ENCODE peak calls at places on chromosomes 5 and 9, in four cellular contexts. L is neuronal stem cell, P is mesendoderm, W is H9. I is an unnamed sample.

GRCh38 chr5:40429258-40430111 is 250.2 kb upstream of the PTGER4 start:
- DNase-seq in W (no peak), P (no peak), L (no peak), I (no peak)

GRCh38 chr5:103778915-103779314 is 216.3 kb upstream of the NUDT12 start:
- DNase-seq in W (no peak), L (no peak), P (no peak), I (no peak)

GRCh38 chr9:86046930-86047341 is 52.4 kb downstream of the GOLM1 start:
- DNase-seq in W (no peak), L (no peak), P (no peak), I (no peak)

GRCh38 chr5:137320056-137321045 is 178.8 kb downstream of the SPOCK1 start:
- DNase-seq in W (peak; percentile 67), L (peak; percentile 70), P (peak; percentile 80), I (peak; percentile 84)

GRCh38 chr9:127808347-127809001 is 5.8 kb downstream of the FPGS start:
- DNase-seq in L (no peak), W (no peak), P (no peak), I (no peak)

GRCh38 chr5:80343067-80343466 is 23.3 kb downstream of the SPZ1 start:
- DNase-seq in P (no peak), L (no peak), W (no peak), I (peak; percentile 48)

GRCh38 chr5:36730537-36731216 is 124.3 kb downstream of the SLC1A3 start:
- DNase-seq in W (no peak), P (no peak), L (no peak), I (peak; percentile 65)

GRCh38 chr5:171647043-171647899 is 138.3 kb upstream of the SMIM23 start:
- DNase-seq in L (no peak), W (peak; percentile 69), P (peak; percentile 72), I (peak; percentile 27)

GRCh38 chr5:180135128-180135955 is 63.8 kb upstream of the RNF130 start:
- DNase-seq in W (no peak), P (no peak), L (no peak), I (no peak)

GRCh38 chr9:113164536-113165300 is 13.9 kb downstream of the SLC31A2 start:
- DNase-seq in W (no peak), P (peak; percentile 30), L (no peak), I (no peak)

GRCh38 chr5:14359069-14360043 is 216.2 kb downstream of the TRIO start:
- DNase-seq in L (no peak), W (no peak), P (no peak), I (no peak)

GRCh38 chr9:9792144-9792857 is 820.5 kb downstream of the PTPRD start:
- DNase-seq in P (no peak), W (no peak), L (no peak), I (no peak)

GRCh38 chr5:54013556-54014157 is 296.7 kb downstream of the ARL15 start:
- DNase-seq in L (no peak), W (no peak), P (peak; percentile 47), I (peak; percentile 6)

GRCh38 chr5:154002093-154002492 is 36.6 kb downstream of the FAM114A2 start:
- DNase-seq in L (no peak), P (no peak), W (no peak), I (no peak)

GRCh38 chr9:15735083-15735974 is 182.5 kb downstream of the CCDC171 start:
- DNase-seq in L (no peak), W (no peak), P (no peak), I (no peak)

GRCh38 chr5:161946911-161947310 is 99.0 kb downstream of the GABRA1 start:
- DNase-seq in P (no peak), W (no peak), L (no peak), I (no peak)

GRCh38 chr5:151054713-151055112 is 26.1 kb downstream of the TNIP1 start:
- DNase-seq in L (no peak), P (peak; percentile 23), W (no peak), I (no peak)

GRCh38 chr9:114723926-114724325 is 41.9 kb upstream of the TEX48 start:
- DNase-seq in W (no peak), L (no peak), P (no peak), I (no peak)

GRCh38 chr9:127473501-127473900 is 22.2 kb downstream of the LRSAM1 start:
- DNase-seq in P (no peak), L (no peak), W (no peak), I (peak; percentile 46)

GRCh38 chr5:142013734-142014495 is 1.1 kb upstream of the GNPDA1 start:
- DNase-seq in L (no peak), W (no peak), P (no peak), I (peak; percentile 98)
- H3K23ac ChIP-seq in L (no peak overlapping the region), W (no peak overlapping the region), P (no peak overlapping the region), I (no peak overlapping the region)

GRCh38 chr5:121748690-121749089 is 103.0 kb upstream of the FTMT start:
- DNase-seq in P (peak; percentile 33), W (no peak), L (no peak), I (no peak)
- H3K23ac ChIP-seq in P (no peak overlapping the region), W (no peak overlapping the region), L (no peak overlapping the region), I (no peak overlapping the region)

DNA sequence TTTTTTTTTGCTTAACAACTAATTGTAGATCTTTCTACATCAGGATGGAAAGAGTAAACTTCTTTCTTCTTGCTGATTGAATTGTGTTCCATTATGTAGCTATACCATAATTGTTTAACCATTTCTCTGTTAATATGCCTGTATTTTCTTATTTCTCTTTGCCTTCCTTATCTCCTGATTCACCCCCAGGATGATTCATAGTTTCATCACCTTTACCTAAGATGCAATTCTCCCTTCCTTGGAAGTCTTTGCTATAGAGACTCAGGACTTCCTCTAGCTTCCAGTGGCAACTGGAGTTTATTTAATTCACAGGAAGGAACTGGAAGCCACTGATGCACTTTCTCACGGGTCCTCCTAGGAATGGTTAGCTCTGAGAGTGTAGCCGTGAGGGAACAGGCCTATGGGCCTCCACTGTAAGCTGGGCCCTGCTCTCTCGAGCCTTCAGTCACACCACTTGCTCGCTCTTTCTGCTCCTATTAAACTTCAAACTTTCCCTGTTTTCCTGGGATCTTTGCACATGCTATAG is 83.1 kb downstream of the FGF1 start:
- DNase-seq in L (no peak), P (peak; percentile 29), W (no peak), I (no peak)
- H3K23ac ChIP-seq in L (no peak overlapping the region), P (no peak overlapping the region), W (no peak overlapping the region), I (no peak overlapping the region)

DNA sequence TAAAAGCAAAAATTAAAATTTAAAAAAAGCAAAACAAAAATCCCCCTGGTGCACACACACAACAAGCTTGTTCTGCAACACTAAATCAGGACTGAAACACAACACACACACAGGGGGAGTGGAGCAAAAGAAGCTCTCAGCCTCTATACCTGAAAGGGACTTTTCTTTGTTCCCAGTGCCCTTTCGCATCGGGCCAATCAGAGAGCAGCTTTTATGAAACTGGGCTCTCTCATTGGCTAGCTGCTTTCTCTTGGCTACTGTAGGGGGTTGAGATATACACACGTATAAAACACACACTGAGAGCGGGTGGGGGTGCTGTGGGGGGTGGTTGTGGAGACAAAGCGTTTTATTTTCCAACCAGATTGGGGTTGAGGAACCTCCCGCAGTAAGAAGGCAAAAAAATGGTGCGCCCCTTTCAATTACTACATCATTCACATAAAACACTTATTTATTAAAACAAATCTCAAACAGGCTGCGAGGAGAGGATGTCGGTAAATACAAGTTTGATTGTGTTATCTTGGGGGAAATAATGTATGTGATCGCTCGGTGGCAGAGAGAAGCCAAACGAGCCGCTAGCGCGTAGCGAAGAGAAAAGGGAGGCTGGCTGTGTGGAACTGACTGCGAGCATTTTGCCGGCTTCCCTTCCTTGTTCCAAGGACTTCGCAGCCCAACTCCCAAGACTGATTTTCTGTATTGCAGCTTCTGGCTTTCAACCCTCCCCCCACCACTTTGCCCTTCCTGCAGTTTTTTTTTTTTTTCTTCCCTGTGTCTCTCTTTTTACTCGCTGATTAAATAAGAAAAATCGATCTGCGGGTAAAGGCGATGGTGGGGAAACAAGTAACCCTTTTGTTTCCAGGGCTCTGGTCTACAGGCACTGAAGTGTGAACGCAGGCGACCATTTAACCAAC is 2.5 kb upstream of the ZNF608 start:
- DNase-seq in P (peak; percentile 99), W (peak; percentile 92), L (peak; percentile 83), I (peak; percentile 77)
- H3K23ac ChIP-seq in P (no peak overlapping the region), W (no peak overlapping the region), L (no peak overlapping the region), I (no peak overlapping the region)

GRCh38 chr5:149172261-149172660 is 31.0 kb downstream of the ABLIM3 start:
- DNase-seq in L (no peak), P (no peak), W (no peak), I (peak; percentile 36)
- H3K23ac ChIP-seq in L (no peak overlapping the region), P (no peak overlapping the region), W (no peak overlapping the region), I (no peak overlapping the region)

I was measured in trophoblast cell.